ENCODE peak calls at places on chromosomes 11 and 22, in four cellular contexts. G is astrocyte, B is neural progenitor cell, N is K562. D is an unnamed sample.

GRCh38 chr11:77517226-77517625 is 43.3 kb upstream of the PAK1 start:
- DNase-seq in N (no peak), B (no peak), G (peak; percentile 14), D (peak; percentile 25)

GRCh38 chr22:36887164-36887563 is 26.3 kb upstream of the CSF2RB start:
- DNase-seq in G (no peak), B (no peak), N (no peak), D (no peak)

GRCh38 chr11:13462311-13462927 is 603 bp downstream of the BTBD10 start:
- DNase-seq in N (peak; percentile 74), G (peak; percentile 45), B (peak; percentile 87), D (peak; percentile 82)

GRCh38 chr22:37021041-37021440 is 1.5 kb downstream of the MPST start:
- DNase-seq in N (no peak), G (no peak), B (no peak), D (no peak)

GRCh38 chr11:27291954-27292641 is 70.9 kb downstream of the CCDC34 start:
- DNase-seq in B (no peak), N (no peak), G (peak; percentile 49), D (no peak)

GRCh38 chr11:56783448-56784041 is 35.0 kb upstream of the OR9G4 start:
- DNase-seq in N (peak; percentile 54), B (peak; percentile 90), G (peak; percentile 29), D (peak; percentile 37)

GRCh38 chr11:65215441-65216076 is 33.8 kb downstream of the CAPN1 start:
- DNase-seq in B (no peak), G (no peak), N (peak; percentile 24), D (no peak)

GRCh38 chr11:64743591-64744543 is at the start of gene RASGRP2:
- DNase-seq in N (peak; percentile 87), B (peak; percentile 58), G (no peak), D (no peak)

GRCh38 chr22:18997306-18997924 is 61.3 kb upstream of the PRODH start:
- DNase-seq in B (no peak), N (no peak), G (no peak), D (no peak)

GRCh38 chr22:19641254-19641982 is 72.9 kb upstream of the SEPTIN5 start:
- DNase-seq in N (peak; percentile 94), B (peak; percentile 81), G (no peak), D (peak; percentile 34)

GRCh38 chr11:87878373-87878779 is 296.9 kb downstream of the RAB38 start:
- DNase-seq in G (peak; percentile 27), N (peak; percentile 0), B (peak; percentile 50), D (peak; percentile 13)

GRCh38 chr11:123585721-123586120 is 68.7 kb downstream of the SCN3B start:
- DNase-seq in B (peak; percentile 15), G (no peak), N (no peak), D (no peak)

GRCh38 chr11:66221012-66221411 is 47.4 kb upstream of the RAB1B start:
- DNase-seq in B (no peak), G (no peak), N (no peak), D (no peak)

GRCh38 chr11:17927643-17928343 is 85.1 kb downstream of the SERGEF start:
- DNase-seq in G (no peak), N (no peak), B (no peak), D (no peak)

GRCh38 chr11:80860632-80861031 is 1419.8 kb upstream of the TENM4 start:
- DNase-seq in N (no peak), B (no peak), G (peak; percentile 56), D (peak; percentile 61)

GRCh38 chr11:97893612-97894011 is 1127.1 kb upstream of the CNTN5 start:
- DNase-seq in G (no peak), B (no peak), N (no peak), D (no peak)

GRCh38 chr11:44178381-44178780 is 82.9 kb downstream of the EXT2 start:
- DNase-seq in B (peak; percentile 12), G (peak; percentile 30), N (peak; percentile 28), D (no peak)

GRCh38 chr11:77375114-77375513 is 73.6 kb upstream of the GDPD4 start:
- DNase-seq in N (no peak), B (no peak), G (peak; percentile 57), D (no peak)

GRCh38 chr22:31730344-31730711 is 19.6 kb downstream of the PRR14L start:
- DNase-seq in G (no peak), N (no peak), B (peak; percentile 17), D (no peak)

GRCh38 chr11:86749376-86749775 is 51.0 kb upstream of the PRSS23 start:
- DNase-seq in N (peak; percentile 36), B (peak; percentile 28), G (no peak), D (no peak)

DNA sequence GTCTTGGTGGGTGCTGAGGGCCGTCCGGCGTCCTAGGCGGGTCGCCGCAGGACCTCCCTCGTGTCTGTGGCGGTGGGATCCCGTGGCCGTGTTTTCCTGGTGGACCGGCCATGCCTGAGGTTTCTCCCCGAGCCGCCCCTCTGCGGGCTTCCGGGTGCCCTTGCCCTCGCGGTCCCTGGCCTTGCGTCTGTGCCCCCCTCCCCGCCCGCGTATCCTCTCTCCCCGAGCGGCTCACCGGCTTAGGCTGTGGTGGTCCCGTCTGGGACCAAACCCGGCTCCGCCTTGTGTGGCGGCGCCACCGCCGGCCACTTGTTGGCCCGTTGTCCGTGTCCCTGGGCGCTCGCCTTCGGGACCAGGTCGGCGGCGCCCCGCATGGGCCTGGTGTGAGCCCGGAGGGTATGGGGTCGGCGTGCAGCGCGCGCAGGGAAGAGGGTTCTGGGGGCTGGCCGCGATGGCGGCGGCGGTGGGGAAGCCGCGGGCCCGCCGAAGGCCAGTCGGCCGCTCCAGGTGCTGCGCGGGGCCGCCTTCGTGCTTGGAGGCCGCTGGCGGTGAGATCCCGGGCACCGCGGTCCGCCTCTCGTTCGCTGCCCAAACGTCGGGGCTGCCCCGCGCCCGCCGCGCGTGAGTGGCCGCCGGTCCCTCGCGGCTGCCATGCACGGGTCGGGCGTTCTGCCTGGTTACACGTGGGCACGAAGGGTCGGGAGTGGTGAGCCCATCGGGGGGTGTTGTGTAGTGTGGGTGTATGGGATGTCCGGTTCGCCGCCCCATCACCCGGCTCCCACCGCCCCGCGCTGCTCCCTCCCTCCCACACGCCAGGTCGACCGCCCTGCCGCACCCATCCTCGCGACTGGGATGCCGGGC is 3899.1 kb upstream of the OR11H1 start:
- DNase-seq in N (no peak), B (no peak), G (no peak), D (no peak)
- H3K9me3 ChIP-seq in N (peaks cover 2% of the 10 kb centered on the region), B (peaks cover 36% of the 10 kb centered on the region), G (peaks cover 23% of the 10 kb centered on the region), D (peaks cover 48% of the 10 kb centered on the region)

GRCh38 chr11:117058761-117059233 is 39.4 kb downstream of the SIK3 start:
- DNase-seq in N (no peak), G (peak; percentile 70), B (peak; percentile 54), D (no peak)
- H4K20me1 ChIP-seq in N (peaks cover 13% of the 10 kb centered on the region), G (peaks cover 60% of the 10 kb centered on the region), B (peaks cover 56% of the 10 kb centered on the region), D (no peaks in the 10 kb centered on the region)

GRCh38 chr11:50278756-50279155 is 246.1 kb downstream of the OR4C45 start:
- DNase-seq in N (no peak), B (no peak), G (no peak), D (no peak)
- H3K9me3 ChIP-seq in N (no peaks in the 10 kb centered on the region), B (peaks cover 4% of the 10 kb centered on the region), G (peaks cover 8% of the 10 kb centered on the region), D (peaks cover 28% of the 10 kb centered on the region)

GRCh38 chr11:48054994-48055291 is 74.6 kb downstream of the PTPRJ start:
- DNase-seq in G (no peak), N (no peak), B (no peak), D (no peak)
- H4K20me1 ChIP-seq in G (peaks cover 32% of the 10 kb centered on the region), N (no peaks in the 10 kb centered on the region), B (peaks cover 21% of the 10 kb centered on the region), D (no peaks in the 10 kb centered on the region)

GRCh38 chr22:47215851-47216250 is 453.4 kb downstream of the TBC1D22A start:
- DNase-seq in G (no peak), N (no peak), B (no peak), D (no peak)
- H3K9me3 ChIP-seq in G (peaks cover 3% of the 10 kb centered on the region), N (no peaks in the 10 kb centered on the region), B (no peaks in the 10 kb centered on the region), D (peaks cover 20% of the 10 kb centered on the region)

GRCh38 chr22:23704062-23704461 is 13.2 kb downstream of the RGL4 start:
- DNase-seq in B (no peak), N (no peak), G (no peak), D (no peak)

GRCh38 chr22:23708270-23708669 is 17.5 kb downstream of the RGL4 start:
- DNase-seq in B (no peak), G (no peak), N (no peak), D (no peak)

GRCh38 chr22:23704829-23705228 is 14.0 kb downstream of the RGL4 start:
- DNase-seq in B (no peak), N (no peak), G (no peak), D (no peak)

GRCh38 chr22:23709107-23709506 is 18.3 kb downstream of the RGL4 start:
- DNase-seq in B (no peak), N (no peak), G (no peak), D (no peak)

DNA sequence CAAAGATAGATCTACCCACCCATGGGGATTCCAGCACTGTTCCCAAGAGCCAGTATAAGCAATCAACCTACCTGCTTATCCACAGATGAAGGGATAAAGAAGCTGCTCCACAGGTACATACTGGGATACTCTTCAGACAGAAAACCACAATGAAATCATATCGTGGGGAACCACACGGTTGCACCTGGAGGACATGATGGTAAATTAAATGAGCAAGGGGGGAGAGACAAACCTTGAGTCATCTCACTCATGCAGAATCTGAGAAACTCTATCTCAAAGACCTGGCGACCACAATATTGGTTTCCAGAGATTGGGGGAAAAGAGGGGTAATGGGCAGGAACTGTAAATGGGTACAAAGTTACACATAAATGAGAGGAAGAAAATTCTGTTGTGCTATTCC is 14.5 kb downstream of the RGL4 start:
- DNase-seq in N (no peak), B (no peak), G (no peak), D (peak; percentile 19)
- H4K20me1 ChIP-seq in N (no peaks in the 10 kb centered on the region), B (peaks cover 41% of the 10 kb centered on the region), G (peaks cover 52% of the 10 kb centered on the region), D (no peaks in the 10 kb centered on the region)

D was measured in mammary epithelial cell.